ENCODE peak calls at places on chromosome 18, in six cellular contexts. One of them, this sample, is unnamed. For H3K9me2, the result is how much of the 10 kb centered on the place peaks cover.

GRCh38 chr18:23538870-23539269 is 35.6 kb downstream of the RMC1 start:
- DNase-seq in PC-9: no peak
- DNase-seq in GM23338: no peak
- DNase-seq in PC-3: no peak
- DNase-seq in Karpas-422: no peak
- DNase-seq in GM23248: no peak
- DNase-seq in this sample: no peak

GRCh38 chr18:35862115-35862640 is 110.3 kb upstream of the RMP24 start:
- DNase-seq in PC-9: no peak
- DNase-seq in GM23248: no peak
- DNase-seq in GM23338: peak
- DNase-seq in PC-3: no peak
- DNase-seq in Karpas-422: peak
- DNase-seq in this sample: no peak

GRCh38 chr18:67408240-67408639 is 108.3 kb downstream of the DSEL start:
- DNase-seq in GM23248: peak
- DNase-seq in Karpas-422: no peak
- DNase-seq in PC-3: no peak
- DNase-seq in PC-9: no peak
- DNase-seq in GM23338: no peak
- DNase-seq in this sample: no peak

GRCh38 chr18:75455249-75456183 is 28.0 kb upstream of the SMIM21 start:
- DNase-seq in PC-9: no peak
- DNase-seq in GM23248: peak
- DNase-seq in Karpas-422: no peak
- DNase-seq in PC-3: no peak
- DNase-seq in GM23338: peak
- DNase-seq in this sample: peak

GRCh38 chr18:1412660-1413659 is 508.3 kb downstream of the ADCYAP1 start:
- DNase-seq in GM23338: no peak
- DNase-seq in PC-9: no peak
- DNase-seq in Karpas-422: no peak
- DNase-seq in PC-3: peak
- DNase-seq in GM23248: no peak
- DNase-seq in this sample: no peak

GRCh38 chr18:75344615-75345014 is 82.9 kb downstream of the SMIM21 start:
- DNase-seq in GM23248: no peak
- DNase-seq in Karpas-422: no peak
- DNase-seq in GM23338: no peak
- DNase-seq in PC-3: no peak
- DNase-seq in PC-9: no peak
- DNase-seq in this sample: no peak

GRCh38 chr18:48996901-48997463 is 46.2 kb upstream of the SMAD7 start:
- DNase-seq in Karpas-422: no peak
- DNase-seq in GM23248: peak
- DNase-seq in GM23338: no peak
- DNase-seq in PC-3: peak
- DNase-seq in PC-9: peak
- DNase-seq in this sample: peak

GRCh38 chr18:61322265-61322873 is 10.9 kb upstream of the CDH20 start:
- DNase-seq in GM23248: peak
- DNase-seq in PC-9: peak
- DNase-seq in GM23338: peak
- DNase-seq in PC-3: peak
- DNase-seq in Karpas-422: peak
- DNase-seq in this sample: peak

GRCh38 chr18:75408554-75409506 is 18.7 kb downstream of the SMIM21 start:
- DNase-seq in GM23338: no peak
- DNase-seq in PC-9: no peak
- DNase-seq in Karpas-422: no peak
- DNase-seq in PC-3: peak
- DNase-seq in GM23248: peak
- DNase-seq in this sample: no peak

GRCh38 chr18:67385455-67385854 is 131.1 kb downstream of the DSEL start:
- DNase-seq in GM23338: no peak
- DNase-seq in GM23248: peak
- DNase-seq in PC-3: no peak
- DNase-seq in Karpas-422: no peak
- DNase-seq in PC-9: no peak
- DNase-seq in this sample: no peak

GRCh38 chr18:5238371-5238758 is 41.3 kb upstream of the AKAIN1 start:
- DNase-seq in GM23248: peak
- DNase-seq in PC-9: no peak
- DNase-seq in GM23338: peak
- DNase-seq in PC-3: peak
- DNase-seq in Karpas-422: peak
- DNase-seq in this sample: peak

GRCh38 chr18:80104364-80104779 is 4.7 kb upstream of the ADNP2 start:
- DNase-seq in GM23248: no peak
- DNase-seq in PC-9: no peak
- DNase-seq in Karpas-422: no peak
- DNase-seq in GM23338: peak
- DNase-seq in PC-3: no peak
- DNase-seq in this sample: no peak

GRCh38 chr18:59340312-59340711 is 18.8 kb downstream of the LMAN1 start:
- DNase-seq in PC-3: no peak
- DNase-seq in GM23248: no peak
- DNase-seq in GM23338: no peak
- DNase-seq in PC-9: no peak
- DNase-seq in Karpas-422: no peak
- DNase-seq in this sample: no peak

GRCh38 chr18:25561923-25562322 is 210.0 kb upstream of the ZNF521 start:
- DNase-seq in GM23338: peak
- DNase-seq in PC-3: peak
- DNase-seq in PC-9: no peak
- DNase-seq in Karpas-422: peak
- DNase-seq in GM23248: peak
- DNase-seq in this sample: peak

GRCh38 chr18:29034113-29034856 is 857.4 kb upstream of the CDH2 start:
- DNase-seq in PC-3: no peak
- DNase-seq in GM23248: peak
- DNase-seq in PC-9: no peak
- DNase-seq in Karpas-422: no peak
- DNase-seq in GM23338: no peak
- DNase-seq in this sample: no peak

GRCh38 chr18:74589021-74589420 is 8.6 kb upstream of the ZNF407 start:
- DNase-seq in Karpas-422: no peak
- DNase-seq in GM23338: no peak
- DNase-seq in GM23248: no peak
- DNase-seq in PC-3: no peak
- DNase-seq in PC-9: no peak
- DNase-seq in this sample: no peak

DNA sequence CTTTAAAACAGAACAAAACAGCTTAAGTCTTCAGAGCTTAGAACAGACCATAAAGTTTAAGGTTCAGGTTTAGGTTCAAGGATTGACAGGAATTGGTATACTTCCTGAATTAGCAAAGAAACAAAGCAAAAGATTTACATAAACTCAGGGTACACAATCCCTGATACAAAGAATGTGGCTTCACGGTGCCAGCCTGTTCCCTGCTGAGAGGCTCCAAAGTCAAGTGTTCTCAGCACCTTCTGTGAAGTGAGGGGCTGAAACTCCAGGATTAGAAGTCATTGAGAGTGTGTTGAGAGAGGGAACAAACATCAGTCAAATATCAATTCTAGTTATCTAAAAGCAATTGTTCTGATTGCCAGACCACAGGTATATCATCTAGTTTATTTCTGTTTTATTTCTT is 35.7 kb downstream of the DYNAP start:
- DNase-seq in PC-9: no peak
- DNase-seq in PC-3: no peak
- DNase-seq in GM23248: no peak
- DNase-seq in GM23338: no peak
- DNase-seq in Karpas-422: no peak
- DNase-seq in this sample: no peak
- H3K9me2 ChIP-seq in PC-9: under half
- H3K9me2 ChIP-seq in PC-3: under half
- H3K9me2 ChIP-seq in GM23248: under half
- H3K9me2 ChIP-seq in GM23338: under half
- H3K9me2 ChIP-seq in Karpas-422: under half
- H3K9me2 ChIP-seq in this sample: under half

DNA sequence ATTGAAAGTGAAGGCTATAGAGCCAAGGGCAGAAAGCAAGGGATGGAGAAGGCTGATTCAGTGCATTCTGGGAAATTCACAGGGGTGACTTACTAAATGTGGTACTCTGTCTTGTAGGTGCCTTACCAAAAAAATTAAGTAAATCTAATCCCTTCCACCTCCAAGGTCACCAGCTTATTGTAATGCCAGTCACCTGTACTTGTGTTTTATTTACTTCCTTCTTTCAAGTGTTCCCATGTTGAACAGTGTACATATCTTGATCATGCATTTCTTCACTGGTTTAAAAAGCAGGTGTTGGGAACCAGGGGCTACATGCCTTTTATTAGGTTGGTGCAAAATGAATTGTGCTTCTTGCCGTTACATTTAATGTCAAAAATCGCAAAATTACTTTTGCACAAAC is 137.0 kb upstream of the ARHGAP28 start:
- DNase-seq in GM23248: no peak
- DNase-seq in Karpas-422: no peak
- DNase-seq in PC-9: no peak
- DNase-seq in PC-3: no peak
- DNase-seq in GM23338: no peak
- DNase-seq in this sample: no peak
- H3K9me2 ChIP-seq in GM23248: under half
- H3K9me2 ChIP-seq in Karpas-422: under half
- H3K9me2 ChIP-seq in PC-9: under half
- H3K9me2 ChIP-seq in PC-3: under half
- H3K9me2 ChIP-seq in GM23338: under half
- H3K9me2 ChIP-seq in this sample: under half

DNA sequence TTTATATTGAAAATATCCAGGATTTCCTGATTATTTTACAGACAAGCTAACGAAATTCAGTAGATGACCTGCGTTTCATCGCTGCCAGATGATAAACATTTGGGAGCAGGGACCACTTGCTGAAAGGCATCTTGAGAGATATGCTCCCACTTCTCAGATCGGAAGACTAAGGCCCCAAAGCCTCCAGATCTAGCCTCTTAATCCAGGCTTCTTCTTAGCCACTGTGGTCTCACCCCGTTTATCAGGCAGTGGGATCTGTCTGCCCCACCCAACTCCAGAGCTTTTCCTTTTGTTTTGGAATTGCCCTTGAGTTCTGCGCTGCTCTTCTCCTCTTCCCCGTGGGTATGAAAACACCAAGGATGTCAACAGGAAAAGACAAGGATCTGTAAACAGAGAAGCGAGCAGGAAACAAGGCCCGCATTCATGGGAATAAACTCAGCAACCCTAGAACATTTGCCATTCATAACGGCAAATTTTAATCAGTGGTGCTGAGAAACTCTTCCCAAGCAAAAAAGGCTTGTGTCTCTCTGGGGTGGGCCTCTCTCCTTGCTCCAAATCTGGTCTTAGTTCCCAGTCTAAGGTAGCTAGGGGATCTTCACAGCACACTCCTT is 21.4 kb downstream of the MYL12B start:
- DNase-seq in PC-3: no peak
- DNase-seq in GM23338: no peak
- DNase-seq in GM23248: no peak
- DNase-seq in Karpas-422: no peak
- DNase-seq in PC-9: no peak
- DNase-seq in this sample: no peak
- H3K9me2 ChIP-seq in PC-3: under half
- H3K9me2 ChIP-seq in GM23338: under half
- H3K9me2 ChIP-seq in GM23248: under half
- H3K9me2 ChIP-seq in Karpas-422: under half
- H3K9me2 ChIP-seq in PC-9: under half
- H3K9me2 ChIP-seq in this sample: under half

GRCh38 chr18:33369711-33370449 is 70.6 kb downstream of the CCDC178 start:
- DNase-seq in PC-9: no peak
- DNase-seq in Karpas-422: no peak
- DNase-seq in GM23248: no peak
- DNase-seq in PC-3: no peak
- DNase-seq in GM23338: no peak
- DNase-seq in this sample: no peak
- H3K9me2 ChIP-seq in PC-9: under half
- H3K9me2 ChIP-seq in Karpas-422: under half
- H3K9me2 ChIP-seq in GM23248: under half
- H3K9me2 ChIP-seq in PC-3: under half
- H3K9me2 ChIP-seq in GM23338: under half
- H3K9me2 ChIP-seq in this sample: under half

GRCh38 chr18:33469699-33470098 is 29.2 kb upstream of the CCDC178 start:
- DNase-seq in PC-9: no peak
- DNase-seq in GM23338: no peak
- DNase-seq in GM23248: no peak
- DNase-seq in Karpas-422: no peak
- DNase-seq in PC-3: no peak
- DNase-seq in this sample: no peak

GRCh38 chr18:33472554-33472953 is 32.0 kb upstream of the CCDC178 start:
- DNase-seq in PC-3: no peak
- DNase-seq in Karpas-422: no peak
- DNase-seq in GM23248: no peak
- DNase-seq in PC-9: no peak
- DNase-seq in GM23338: peak
- DNase-seq in this sample: no peak

GRCh38 chr18:33467531-33467930 is 27.0 kb upstream of the CCDC178 start:
- DNase-seq in Karpas-422: no peak
- DNase-seq in GM23248: no peak
- DNase-seq in GM23338: no peak
- DNase-seq in PC-9: no peak
- DNase-seq in PC-3: peak
- DNase-seq in this sample: no peak

GRCh38 chr18:33470229-33470628 is 29.7 kb upstream of the CCDC178 start:
- DNase-seq in GM23248: no peak
- DNase-seq in PC-9: no peak
- DNase-seq in PC-3: peak
- DNase-seq in Karpas-422: no peak
- DNase-seq in GM23338: no peak
- DNase-seq in this sample: no peak

DNA sequence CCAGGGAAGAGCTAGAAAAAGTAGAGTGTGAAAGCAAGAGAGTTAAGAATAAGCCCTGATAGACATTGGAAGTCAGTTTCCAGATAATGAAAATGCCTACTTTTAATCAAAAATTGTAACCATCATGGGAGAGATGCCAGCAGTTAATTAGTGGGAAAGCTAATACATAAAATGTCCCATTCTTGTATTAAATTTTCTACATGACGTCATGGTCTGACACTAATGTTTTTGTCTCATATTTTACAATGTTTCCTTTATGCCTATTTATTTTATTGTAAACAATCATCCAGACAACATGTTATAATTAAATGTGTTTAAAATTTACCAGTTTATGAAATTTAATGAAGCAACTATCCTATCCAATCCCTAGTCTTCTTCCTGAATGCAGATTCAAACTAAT is 26.3 kb upstream of the CCDC178 start:
- DNase-seq in GM23338: no peak
- DNase-seq in GM23248: no peak
- DNase-seq in PC-9: no peak
- DNase-seq in Karpas-422: no peak
- DNase-seq in PC-3: no peak
- DNase-seq in this sample: no peak
- H3K9me2 ChIP-seq in GM23338: under half
- H3K9me2 ChIP-seq in GM23248: under half
- H3K9me2 ChIP-seq in PC-9: under half
- H3K9me2 ChIP-seq in Karpas-422: under half
- H3K9me2 ChIP-seq in PC-3: under half
- H3K9me2 ChIP-seq in this sample: under half

This sample was measured in SK-N-SH.